ENCODE peak calls at places on chromosomes 16 and 17, in seven cellular contexts. Q is HS-5, I is astrocyte of the hippocampus, C is memory B cell, Z is T-helper 2 cell, S is hypothalamus, P is cardiac fibroblast. K is an unnamed sample.

GRCh38 chr16:87698676-87699179 is 67.1 kb downstream of the KLHDC4 start:
- DNase-seq in I (no peak), C (peak; percentile 37), S (no peak), Z (peak; percentile 82), Q (no peak), P (no peak), K (no peak)

GRCh38 chr16:3461120-3461519 is 17.6 kb downstream of the NAA60 start:
- DNase-seq in C (no peak), Z (no peak), S (no peak), I (peak; percentile 15), P (no peak), Q (no peak), K (no peak)

GRCh38 chr16:81457326-81458133 is 12.9 kb downstream of the CMIP start:
- DNase-seq in S (no peak), C (no peak), Z (no peak), P (peak; percentile 73), I (peak; percentile 87), Q (no peak), K (peak; percentile 64)

GRCh38 chr17:80284631-80285030 is 24.0 kb downstream of the RNF213 start:
- DNase-seq in Z (no peak), C (no peak), S (no peak), Q (no peak), I (no peak), P (no peak), K (no peak)

GRCh38 chr16:67356372-67356771 is 29.8 kb downstream of the LRRC36 start:
- DNase-seq in Q (no peak), I (no peak), C (no peak), Z (no peak), S (no peak), P (no peak), K (no peak)

GRCh38 chr17:49388290-49388640 is 26.2 kb upstream of the ZNF652 start:
- DNase-seq in P (no peak), Q (no peak), Z (peak; percentile 57), S (no peak), I (no peak), C (peak; percentile 30), K (no peak)

GRCh38 chr17:4593021-4593797 is 8.9 kb downstream of the SMTNL2 start:
- DNase-seq in I (no peak), Q (no peak), C (no peak), Z (no peak), S (no peak), P (no peak), K (no peak)

GRCh38 chr16:84907575-84907974 is 87.8 kb downstream of the CRISPLD2 start:
- DNase-seq in C (no peak), S (no peak), I (peak; percentile 69), P (peak; percentile 55), Q (no peak), Z (no peak), K (no peak)

GRCh38 chr17:79633154-79633553 is 22.3 kb upstream of the RBFOX3 start:
- DNase-seq in C (no peak), Z (no peak), I (no peak), S (no peak), P (no peak), Q (no peak), K (no peak)

GRCh38 chr17:79721993-79722671 is 8.6 kb upstream of the ENPP7 start:
- DNase-seq in P (peak; percentile 9), C (no peak), Q (no peak), Z (no peak), S (no peak), I (peak; percentile 18), K (peak; percentile 31)

GRCh38 chr17:28381141-28381825 is 9.8 kb downstream of the SARM1 start:
- DNase-seq in I (peak; percentile 46), P (no peak), Q (no peak), S (no peak), C (no peak), Z (peak; percentile 50), K (peak; percentile 80)

GRCh38 chr16:1533443-1533951 is at the start of gene TMEM204:
- DNase-seq in Z (peak; percentile 74), Q (peak; percentile 48), C (no peak), I (no peak), P (peak; percentile 85), S (no peak), K (peak; percentile 78)

GRCh38 chr16:1696863-1697262 is 9.1 kb upstream of the MAPK8IP3 start:
- DNase-seq in P (peak; percentile 32), S (no peak), I (no peak), Q (no peak), Z (no peak), C (no peak), K (no peak)

GRCh38 chr16:68860978-68861892 is 17.9 kb downstream of the TANGO6 start:
- DNase-seq in I (no peak), Q (no peak), S (no peak), C (no peak), P (no peak), Z (no peak), K (no peak)

GRCh38 chr16:1174477-1175357 is 21.8 kb downstream of the CACNA1H start:
- DNase-seq in I (no peak), S (no peak), P (no peak), C (no peak), Z (no peak), Q (no peak), K (no peak)

GRCh38 chr17:927611-928461 is 51.7 kb downstream of the NXN start:
- DNase-seq in I (peak; percentile 98), Z (no peak), S (no peak), C (no peak), Q (peak; percentile 92), P (peak; percentile 69), K (peak; percentile 80)

GRCh38 chr17:57551321-57552079 is 193.6 kb downstream of the CCDC182 start:
- DNase-seq in C (peak; percentile 72), S (no peak), Q (no peak), P (no peak), Z (no peak), I (no peak), K (no peak)

GRCh38 chr17:65677932-65678331 is 116.5 kb upstream of the AXIN2 start:
- DNase-seq in P (peak; percentile 45), I (no peak), Z (peak; percentile 37), S (no peak), C (no peak), Q (no peak), K (no peak)

GRCh38 chr17:43737722-43738121 is 20.9 kb downstream of the SOST start:
- DNase-seq in C (no peak), P (no peak), I (no peak), Q (no peak), S (no peak), Z (no peak), K (no peak)

GRCh38 chr17:43673516-43674323 is 12.0 kb upstream of the MEOX1 start:
- DNase-seq in P (peak; percentile 74), Q (peak; percentile 40), S (no peak), I (peak; percentile 83), Z (peak; percentile 66), C (peak; percentile 78), K (peak; percentile 83)